ENCODE peak calls at places on chromosomes 3 and 15, in six cellular contexts. One of them, this sample, is unnamed.

GRCh38 chr15:67834593-67835348 is 5.1 kb downstream of the RNU6-1 start:
- DNase-seq in RWPE1: no peak
- DNase-seq in AG09319: no peak
- DNase-seq in uterus: no peak
- DNase-seq in fibroblast of mammary gland: no peak
- DNase-seq in Caco-2: no peak
- DNase-seq in this sample: no peak

GRCh38 chr3:183701744-183702143 is 4.1 kb downstream of the YEATS2 start:
- DNase-seq in RWPE1: no peak
- DNase-seq in AG09319: no peak
- DNase-seq in uterus: no peak
- DNase-seq in fibroblast of mammary gland: no peak
- DNase-seq in Caco-2: no peak
- DNase-seq in this sample: no peak

GRCh38 chr3:160649596-160649995 is 27.4 kb upstream of the ARL14 start:
- DNase-seq in RWPE1: no peak
- DNase-seq in AG09319: no peak
- DNase-seq in uterus: no peak
- DNase-seq in fibroblast of mammary gland: no peak
- DNase-seq in Caco-2: no peak
- DNase-seq in this sample: no peak

GRCh38 chr3:143737065-143737464 is 111.2 kb downstream of the SLC9A9 start:
- DNase-seq in RWPE1: peak
- DNase-seq in AG09319: no peak
- DNase-seq in uterus: no peak
- DNase-seq in fibroblast of mammary gland: peak
- DNase-seq in Caco-2: no peak
- DNase-seq in this sample: no peak

GRCh38 chr3:37601832-37602231 is 259.8 kb upstream of the CTDSPL start:
- DNase-seq in RWPE1: no peak
- DNase-seq in AG09319: no peak
- DNase-seq in uterus: no peak
- DNase-seq in fibroblast of mammary gland: peak
- DNase-seq in Caco-2: no peak
- DNase-seq in this sample: no peak

GRCh38 chr15:41894791-41895463 is 1.1 kb upstream of the SPTBN5 start:
- DNase-seq in RWPE1: peak
- DNase-seq in AG09319: no peak
- DNase-seq in uterus: peak
- DNase-seq in fibroblast of mammary gland: peak
- DNase-seq in Caco-2: no peak
- DNase-seq in this sample: peak

GRCh38 chr3:138078901-138079344 is 36.5 kb downstream of the DZIP1L start:
- DNase-seq in RWPE1: peak
- DNase-seq in AG09319: peak
- DNase-seq in uterus: no peak
- DNase-seq in fibroblast of mammary gland: peak
- DNase-seq in Caco-2: no peak
- DNase-seq in this sample: no peak

GRCh38 chr15:69305204-69305931 is 6.7 kb downstream of the PAQR5 start:
- DNase-seq in RWPE1: peak
- DNase-seq in AG09319: peak
- DNase-seq in uterus: no peak
- DNase-seq in fibroblast of mammary gland: peak
- DNase-seq in Caco-2: no peak
- DNase-seq in this sample: no peak

GRCh38 chr3:42489116-42489936 is 13.1 kb upstream of the VIPR1 start:
- DNase-seq in RWPE1: no peak
- DNase-seq in AG09319: no peak
- DNase-seq in uterus: no peak
- DNase-seq in fibroblast of mammary gland: no peak
- DNase-seq in Caco-2: no peak
- DNase-seq in this sample: peak

GRCh38 chr3:30282052-30282708 is 324.2 kb upstream of the TGFBR2 start:
- DNase-seq in RWPE1: peak
- DNase-seq in AG09319: peak
- DNase-seq in uterus: no peak
- DNase-seq in fibroblast of mammary gland: peak
- DNase-seq in Caco-2: no peak
- DNase-seq in this sample: no peak

GRCh38 chr15:42955518-42955917 is 34.9 kb upstream of the TTBK2 start:
- DNase-seq in RWPE1: peak
- DNase-seq in AG09319: no peak
- DNase-seq in uterus: no peak
- DNase-seq in fibroblast of mammary gland: peak
- DNase-seq in Caco-2: no peak
- DNase-seq in this sample: no peak

GRCh38 chr3:129116482-129116946 is 5.1 kb downstream of the RAB43 start:
- DNase-seq in RWPE1: no peak
- DNase-seq in AG09319: no peak
- DNase-seq in uterus: no peak
- DNase-seq in fibroblast of mammary gland: no peak
- DNase-seq in Caco-2: no peak
- DNase-seq in this sample: no peak

GRCh38 chr3:44896449-44896848 is 22.0 kb downstream of the TGM4 start:
- DNase-seq in RWPE1: no peak
- DNase-seq in AG09319: no peak
- DNase-seq in uterus: no peak
- DNase-seq in fibroblast of mammary gland: no peak
- DNase-seq in Caco-2: no peak
- DNase-seq in this sample: no peak

GRCh38 chr3:31166249-31166885 is 271.9 kb upstream of the GADL1 start:
- DNase-seq in RWPE1: peak
- DNase-seq in AG09319: no peak
- DNase-seq in uterus: no peak
- DNase-seq in fibroblast of mammary gland: peak
- DNase-seq in Caco-2: no peak
- DNase-seq in this sample: no peak

GRCh38 chr15:31346367-31347066 is 19.9 kb downstream of the KLF13 start:
- DNase-seq in RWPE1: no peak
- DNase-seq in AG09319: no peak
- DNase-seq in uterus: no peak
- DNase-seq in fibroblast of mammary gland: no peak
- DNase-seq in Caco-2: no peak
- DNase-seq in this sample: peak

GRCh38 chr15:61621146-61621545 is 392.0 kb upstream of the RORA start:
- DNase-seq in RWPE1: peak
- DNase-seq in AG09319: no peak
- DNase-seq in uterus: no peak
- DNase-seq in fibroblast of mammary gland: peak
- DNase-seq in Caco-2: peak
- DNase-seq in this sample: peak

GRCh38 chr3:18847583-18848197 is 300.6 kb upstream of the KCNH8 start:
- DNase-seq in RWPE1: peak
- DNase-seq in AG09319: no peak
- DNase-seq in uterus: no peak
- DNase-seq in fibroblast of mammary gland: no peak
- DNase-seq in Caco-2: peak
- DNase-seq in this sample: peak

GRCh38 chr3:102443021-102443420 is 8.2 kb downstream of the ZPLD1 start:
- DNase-seq in RWPE1: no peak
- DNase-seq in AG09319: no peak
- DNase-seq in uterus: no peak
- DNase-seq in fibroblast of mammary gland: peak
- DNase-seq in Caco-2: no peak
- DNase-seq in this sample: no peak

GRCh38 chr3:42376397-42376798 is 34.0 kb downstream of the LYZL4 start:
- DNase-seq in RWPE1: peak
- DNase-seq in AG09319: peak
- DNase-seq in uterus: no peak
- DNase-seq in fibroblast of mammary gland: peak
- DNase-seq in Caco-2: no peak
- DNase-seq in this sample: no peak

GRCh38 chr3:13637311-13637891 is 88.5 kb downstream of the FBLN2 start:
- DNase-seq in RWPE1: no peak
- DNase-seq in AG09319: no peak
- DNase-seq in uterus: no peak
- DNase-seq in fibroblast of mammary gland: no peak
- DNase-seq in Caco-2: no peak
- DNase-seq in this sample: no peak

GRCh38 chr3:129793356-129793755 is 100.2 kb downstream of the TMCC1 start:
- DNase-seq in RWPE1: peak
- DNase-seq in AG09319: no peak
- DNase-seq in uterus: no peak
- DNase-seq in fibroblast of mammary gland: peak
- DNase-seq in Caco-2: no peak
- DNase-seq in this sample: no peak

GRCh38 chr3:186497608-186498007 is 46.6 kb downstream of the CRYGS start:
- DNase-seq in RWPE1: no peak
- DNase-seq in AG09319: no peak
- DNase-seq in uterus: no peak
- DNase-seq in fibroblast of mammary gland: no peak
- DNase-seq in Caco-2: no peak
- DNase-seq in this sample: no peak

GRCh38 chr15:69793436-69793782 is 304.3 kb downstream of the TLE3 start:
- DNase-seq in RWPE1: no peak
- DNase-seq in AG09319: no peak
- DNase-seq in uterus: no peak
- DNase-seq in fibroblast of mammary gland: no peak
- DNase-seq in Caco-2: no peak
- DNase-seq in this sample: no peak

GRCh38 chr3:152779649-152780048 is 55.3 kb upstream of the P2RY1 start:
- DNase-seq in RWPE1: no peak
- DNase-seq in AG09319: peak
- DNase-seq in uterus: no peak
- DNase-seq in fibroblast of mammary gland: peak
- DNase-seq in Caco-2: no peak
- DNase-seq in this sample: no peak

GRCh38 chr3:197680955-197681521 is 55.7 kb downstream of the RUBCN start:
- DNase-seq in RWPE1: no peak
- DNase-seq in AG09319: no peak
- DNase-seq in uterus: no peak
- DNase-seq in fibroblast of mammary gland: no peak
- DNase-seq in Caco-2: no peak
- DNase-seq in this sample: no peak

GRCh38 chr15:35728176-35728938 is 182.4 kb upstream of the DPH6 start:
- DNase-seq in RWPE1: no peak
- DNase-seq in AG09319: no peak
- DNase-seq in uterus: no peak
- DNase-seq in fibroblast of mammary gland: no peak
- DNase-seq in Caco-2: peak
- DNase-seq in this sample: no peak
- TF ChIP-seq CTCF in RWPE1: no peak
- TF ChIP-seq CTCF in AG09319: no peak
- TF ChIP-seq CTCF in uterus: no peak
- TF ChIP-seq CTCF in fibroblast of mammary gland: no peak
- TF ChIP-seq CTCF in Caco-2: no peak
- TF ChIP-seq CTCF in this sample: no peak

GRCh38 chr15:90115783-90116182 is 13.5 kb upstream of the IDH2 start:
- DNase-seq in RWPE1: no peak
- DNase-seq in AG09319: no peak
- DNase-seq in uterus: no peak
- DNase-seq in fibroblast of mammary gland: no peak
- DNase-seq in Caco-2: no peak
- DNase-seq in this sample: no peak

GRCh38 chr15:90113166-90113565 is 10.9 kb upstream of the IDH2 start:
- DNase-seq in RWPE1: no peak
- DNase-seq in AG09319: no peak
- DNase-seq in uterus: no peak
- DNase-seq in fibroblast of mammary gland: no peak
- DNase-seq in Caco-2: no peak
- DNase-seq in this sample: no peak

GRCh38 chr15:90119367-90119766 is 17.1 kb upstream of the IDH2 start:
- DNase-seq in RWPE1: no peak
- DNase-seq in AG09319: no peak
- DNase-seq in uterus: no peak
- DNase-seq in fibroblast of mammary gland: no peak
- DNase-seq in Caco-2: no peak
- DNase-seq in this sample: no peak

DNA sequence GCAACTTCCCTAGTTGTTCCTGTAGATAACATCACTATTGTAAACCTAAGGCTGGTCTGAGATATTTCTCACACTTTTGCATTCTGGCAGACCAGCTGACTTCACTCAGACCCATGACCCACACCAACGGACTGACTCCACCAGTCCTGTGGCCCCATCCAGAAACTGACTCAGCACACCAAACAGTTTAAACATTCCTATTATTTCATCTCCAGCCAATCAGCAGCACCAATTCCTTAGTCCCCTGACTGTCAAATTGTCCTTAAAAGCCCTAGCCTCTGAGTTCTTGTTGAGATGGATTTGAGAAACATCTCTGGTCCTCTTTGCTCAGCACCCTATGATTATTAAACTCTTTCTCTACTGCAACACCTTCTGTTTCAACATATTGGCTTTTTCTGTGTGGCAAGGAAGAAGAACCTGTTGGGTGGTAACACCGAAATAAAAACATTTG is 12.2 kb upstream of the IDH2 start:
- DNase-seq in RWPE1: no peak
- DNase-seq in AG09319: no peak
- DNase-seq in uterus: no peak
- DNase-seq in fibroblast of mammary gland: peak
- DNase-seq in Caco-2: no peak
- DNase-seq in this sample: no peak
- TF ChIP-seq CTCF in RWPE1: no peak
- TF ChIP-seq CTCF in AG09319: no peak
- TF ChIP-seq CTCF in uterus: no peak
- TF ChIP-seq CTCF in fibroblast of mammary gland: no peak
- TF ChIP-seq CTCF in Caco-2: no peak
- TF ChIP-seq CTCF in this sample: no peak

DNA sequence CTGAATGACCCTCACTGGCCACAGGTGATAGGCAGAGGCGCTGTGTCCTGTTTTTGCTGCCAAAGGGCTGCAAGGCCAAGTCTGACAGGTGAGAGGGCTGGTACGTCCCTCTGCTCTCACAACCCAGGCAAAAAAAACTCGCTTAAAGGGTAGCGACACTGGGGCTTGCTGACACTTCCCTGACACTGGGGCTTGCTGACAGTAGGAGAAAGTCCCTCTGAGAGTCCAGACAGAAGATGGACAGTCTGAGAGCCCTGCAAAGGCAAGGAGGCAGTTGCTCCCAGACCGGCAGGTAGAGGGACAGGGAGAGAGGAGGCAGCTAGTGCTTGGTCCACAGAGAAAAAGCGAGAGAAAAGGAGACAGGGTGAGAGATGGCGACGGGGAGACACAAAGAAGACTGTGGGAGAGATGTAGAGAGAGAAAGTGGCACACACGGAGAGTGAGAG is 575 bp downstream of the ARHGEF3 start:
- DNase-seq in RWPE1: no peak
- DNase-seq in AG09319: no peak
- DNase-seq in uterus: no peak
- DNase-seq in fibroblast of mammary gland: no peak
- DNase-seq in Caco-2: peak
- DNase-seq in this sample: peak
- TF ChIP-seq CTCF in RWPE1: no peak
- TF ChIP-seq CTCF in AG09319: no peak
- TF ChIP-seq CTCF in uterus: no peak
- TF ChIP-seq CTCF in fibroblast of mammary gland: no peak
- TF ChIP-seq CTCF in Caco-2: no peak
- TF ChIP-seq CTCF in this sample: no peak

DNA sequence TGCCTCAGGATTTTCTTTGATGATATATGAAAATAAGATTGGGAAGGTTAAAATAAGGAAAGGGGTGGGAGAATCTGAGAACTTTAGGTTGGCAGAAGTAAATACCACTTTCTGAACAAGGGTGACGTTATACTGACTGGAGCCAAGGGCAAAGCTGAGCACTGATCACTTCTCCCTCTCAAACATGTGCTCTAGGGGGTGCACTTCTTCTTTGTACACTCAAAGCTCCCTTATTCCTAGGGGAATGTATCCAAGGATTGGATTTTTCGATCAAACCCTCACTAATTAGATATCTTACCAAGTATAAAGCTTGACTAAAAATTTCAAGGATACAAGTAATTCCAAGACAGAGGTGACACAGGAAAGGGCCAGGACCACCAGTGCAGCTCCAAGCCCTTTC is 243.9 kb upstream of the UMPS start:
- DNase-seq in RWPE1: no peak
- DNase-seq in AG09319: no peak
- DNase-seq in uterus: no peak
- DNase-seq in fibroblast of mammary gland: peak
- DNase-seq in Caco-2: no peak
- DNase-seq in this sample: no peak
- TF ChIP-seq CTCF in RWPE1: no peak
- TF ChIP-seq CTCF in AG09319: no peak
- TF ChIP-seq CTCF in uterus: no peak
- TF ChIP-seq CTCF in fibroblast of mammary gland: peak
- TF ChIP-seq CTCF in Caco-2: no peak
- TF ChIP-seq CTCF in this sample: no peak